ENCODE peak calls at places on chromosomes 3 and 15, in six cellular contexts. M, C, K, N, P and R are unnamed samples. For H3K36me3, the result is how much of the 10 kb centered on the place peaks cover.

GRCh38 chr3:41792806-41793205 is 169.1 kb downstream of the ULK4 start:
- DNase-seq in M (no peak), P (no peak), K (no peak), C (no peak), N (no peak), R (no peak)

GRCh38 chr3:132261501-132261900 is 55.7 kb upstream of the ACP3 start:
- DNase-seq in P (no peak), K (no peak), C (no peak), N (no peak), M (no peak), R (no peak)

GRCh38 chr3:188860147-188860546 is 311.6 kb upstream of the TPRG1 start:
- DNase-seq in N (no peak), M (no peak), K (no peak), C (no peak), P (peak), R (no peak)

GRCh38 chr3:45181496-45181895 is 35.3 kb upstream of the CDCP1 start:
- DNase-seq in P (no peak), K (no peak), C (no peak), N (no peak), M (no peak), R (no peak)

GRCh38 chr15:64865126-64865997 is 23.6 kb downstream of the PLEKHO2 start:
- DNase-seq in M (no peak), P (no peak), N (no peak), K (no peak), C (no peak), R (no peak)

GRCh38 chr3:45772341-45773035 is 23.8 kb downstream of the SLC6A20 start:
- DNase-seq in N (peak), K (no peak), M (no peak), P (no peak), C (no peak), R (no peak)

GRCh38 chr3:72829701-72830100 is 18.5 kb downstream of the SHQ1 start:
- DNase-seq in M (no peak), K (no peak), P (no peak), N (no peak), C (no peak), R (no peak)

GRCh38 chr3:99419111-99419510 is 219.3 kb upstream of the COL8A1 start:
- DNase-seq in C (no peak), M (no peak), N (no peak), K (no peak), P (no peak), R (no peak)

GRCh38 chr15:41407341-41407740 is 5.0 kb upstream of the NDUFAF1 start:
- DNase-seq in P (no peak), N (no peak), C (no peak), K (no peak), M (no peak), R (no peak)

GRCh38 chr3:187807086-187807862 is 62.0 kb upstream of the BCL6 start:
- DNase-seq in K (no peak), M (no peak), C (no peak), N (no peak), P (peak), R (no peak)

GRCh38 chr3:76369170-76369569 is 583.8 kb upstream of the ZNF717 start:
- DNase-seq in M (no peak), P (peak), K (no peak), C (no peak), N (no peak), R (no peak)

GRCh38 chr15:94963953-94964352 is 732.6 kb downstream of the MCTP2 start:
- DNase-seq in P (no peak), M (no peak), N (no peak), C (no peak), K (no peak), R (no peak)

GRCh38 chr3:144362126-144362525 is 390.5 kb downstream of the DIPK2A start:
- DNase-seq in M (no peak), K (no peak), P (peak), C (no peak), N (no peak), R (no peak)

GRCh38 chr15:77160562-77161481 is 89.9 kb upstream of the TSPAN3 start:
- DNase-seq in C (no peak), N (peak), M (no peak), P (peak), K (peak), R (no peak)

GRCh38 chr15:65245096-65245849 is 34.0 kb upstream of the CILP start:
- DNase-seq in C (no peak), K (peak), P (no peak), N (no peak), M (peak), R (peak)

GRCh38 chr3:108527827-108528226 is 17.4 kb upstream of the MYH15 start:
- DNase-seq in C (no peak), P (no peak), N (no peak), K (no peak), M (no peak), R (no peak)

GRCh38 chr3:114356084-114357009 is 62.5 kb downstream of the TIGIT start:
- DNase-seq in P (no peak), K (no peak), N (no peak), M (no peak), C (no peak), R (no peak)

GRCh38 chr3:36992806-36993325 is at the start of gene EPM2AIP1:
- DNase-seq in N (peak), P (no peak), M (peak), C (no peak), K (peak), R (no peak)

GRCh38 chr3:113264249-113264648 is 52.9 kb downstream of the BOC start:
- DNase-seq in K (peak), N (no peak), P (no peak), C (no peak), M (peak), R (peak)

GRCh38 chr3:23263796-23264195 is 60.7 kb downstream of the UBE2E2 start:
- DNase-seq in C (no peak), M (no peak), K (no peak), P (peak), N (no peak), R (no peak)

GRCh38 chr3:58664611-58665010 is 2.0 kb downstream of the FAM3D start:
- DNase-seq in C (no peak), M (no peak), P (no peak), K (no peak), N (no peak), R (no peak)

GRCh38 chr15:86650084-86650483 is 570.4 kb downstream of the AGBL1 start:
- DNase-seq in M (no peak), P (peak), K (peak), N (no peak), C (no peak), R (no peak)

GRCh38 chr15:99564221-99565030 is 1.4 kb upstream of the MEF2A start:
- DNase-seq in M (peak), C (no peak), N (no peak), K (peak), P (no peak), R (no peak)

GRCh38 chr3:142912440-142913172 is 23.7 kb upstream of the PCOLCE2 start:
- DNase-seq in C (no peak), P (no peak), M (no peak), N (no peak), K (no peak), R (no peak)

GRCh38 chr3:28476194-28476593 is 127.6 kb upstream of the AZI2 start:
- DNase-seq in C (no peak), N (no peak), M (peak), K (no peak), P (peak), R (no peak)

GRCh38 chr3:138862924-138863775 is 28.4 kb upstream of the PIK3CB start:
- DNase-seq in P (peak), N (no peak), M (no peak), C (no peak), K (peak), R (no peak)

GRCh38 chr3:13339833-13340232 is 80.3 kb downstream of the NUP210 start:
- DNase-seq in P (no peak), M (no peak), K (no peak), C (no peak), N (no peak), R (no peak)

GRCh38 chr3:53250453-53250852 is 5.4 kb downstream of the TKT start:
- DNase-seq in N (no peak), C (no peak), P (no peak), K (no peak), M (no peak), R (no peak)

GRCh38 chr15:93072011-93072410 is 17.0 kb downstream of the RGMA start:
- DNase-seq in C (no peak), M (no peak), N (no peak), K (no peak), P (no peak), R (no peak)

GRCh38 chr3:71930056-71930991 is 145.4 kb upstream of the PROK2 start:
- DNase-seq in K (no peak), P (peak), N (no peak), C (no peak), M (peak), R (peak)

GRCh38 chr3:10957976-10958749 is 34.4 kb upstream of the SLC6A1 start:
- DNase-seq in P (peak), K (peak), C (no peak), M (peak), N (no peak), R (no peak)

GRCh38 chr3:109187390-109187789 is 50.9 kb downstream of the C3orf85 start:
- DNase-seq in C (no peak), N (no peak), K (no peak), P (no peak), M (no peak), R (no peak)

GRCh38 chr15:41485226-41485625 is 8.4 kb upstream of the ITPKA start:
- DNase-seq in M (no peak), C (no peak), N (no peak), K (no peak), P (no peak), R (no peak)

GRCh38 chr15:45185903-45186770 is 1.6 kb downstream of the SHF start:
- DNase-seq in K (no peak), M (no peak), N (no peak), C (no peak), P (no peak), R (no peak)

GRCh38 chr3:78632925-78633324 is 1134.9 kb downstream of the ROBO1 start:
- DNase-seq in P (no peak), N (no peak), K (no peak), M (no peak), C (no peak), R (no peak)

GRCh38 chr3:177618873-177619771 is 421.8 kb upstream of the TBL1XR1 start:
- DNase-seq in C (no peak), K (no peak), P (peak), N (no peak), M (no peak), R (no peak)

GRCh38 chr3:195098741-195099525 is 172.0 kb downstream of the XXYLT1 start:
- DNase-seq in P (no peak), C (no peak), K (no peak), N (no peak), M (no peak), R (no peak)

GRCh38 chr15:100241572-100242479 is 99.9 kb downstream of the ADAMTS17 start:
- DNase-seq in C (peak), N (no peak), P (peak), M (no peak), K (peak), R (no peak)

GRCh38 chr3:194906229-194906629 is 220.5 kb downstream of the FAM43A start:
- DNase-seq in K (no peak), C (no peak), M (no peak), N (no peak), P (peak), R (no peak)

GRCh38 chr3:172296248-172296974 is 151.8 kb downstream of the GHSR start:
- DNase-seq in C (no peak), K (no peak), N (no peak), P (no peak), M (no peak), R (no peak)
- H3K27ac ChIP-seq in C (no peak), K (no peak), N (no peak), P (no peak), M (peak), R (no peak)

GRCh38 chr15:89499156-89499555 is 2.8 kb upstream of the RHCG start:
- DNase-seq in P (no peak), K (no peak), M (no peak), N (no peak), C (no peak), R (no peak)
- H3K36me3 ChIP-seq in P (under half), K (under half), M (under half), N (under half), C (under half), R (under half)

GRCh38 chr15:79844221-79844620 is 52.6 kb downstream of the MTHFS start:
- DNase-seq in N (no peak), K (no peak), C (no peak), M (no peak), P (no peak), R (no peak)

GRCh38 chr15:79853492-79854328 is 43.1 kb downstream of the MTHFS start:
- DNase-seq in N (peak), P (peak), C (peak), K (peak), M (peak), R (peak)

GRCh38 chr15:79846539-79846938 is 50.3 kb downstream of the MTHFS start:
- DNase-seq in C (no peak), P (no peak), M (no peak), K (no peak), N (no peak), R (no peak)

DNA sequence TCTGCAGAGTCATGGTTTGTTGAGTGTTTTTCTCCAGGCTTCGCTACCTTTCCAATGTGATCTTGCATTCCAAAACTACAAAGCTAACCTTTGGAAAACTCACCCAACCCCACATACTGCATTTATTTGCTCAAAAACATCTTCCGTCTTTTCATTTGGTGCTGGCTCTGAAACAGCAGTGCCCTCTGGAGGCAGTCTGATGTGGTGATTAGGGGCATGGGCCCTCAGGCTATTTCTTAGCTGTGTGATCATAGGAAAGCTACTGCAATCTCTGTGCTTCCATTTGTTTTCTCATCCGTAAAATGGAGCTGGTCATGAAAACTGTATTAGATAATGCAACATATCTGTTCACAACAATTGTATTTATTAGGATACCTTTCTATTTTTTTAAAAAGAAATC is 47.0 kb downstream of the MTHFS start:
- DNase-seq in C (no peak), P (peak), K (peak), M (peak), N (no peak), R (peak)
- H3K27ac ChIP-seq in C (no peak), P (no peak), K (no peak), M (no peak), N (no peak), R (no peak)

GRCh38 chr3:9749333-9749662 is 454 bp upstream of the OGG1 start:
- DNase-seq in K (no peak), P (no peak), C (no peak), M (no peak), N (no peak), R (peak)
- H3K36me3 ChIP-seq in K (under half), P (under half), C (under half), M (under half), N (under half), R (half or more)

DNA sequence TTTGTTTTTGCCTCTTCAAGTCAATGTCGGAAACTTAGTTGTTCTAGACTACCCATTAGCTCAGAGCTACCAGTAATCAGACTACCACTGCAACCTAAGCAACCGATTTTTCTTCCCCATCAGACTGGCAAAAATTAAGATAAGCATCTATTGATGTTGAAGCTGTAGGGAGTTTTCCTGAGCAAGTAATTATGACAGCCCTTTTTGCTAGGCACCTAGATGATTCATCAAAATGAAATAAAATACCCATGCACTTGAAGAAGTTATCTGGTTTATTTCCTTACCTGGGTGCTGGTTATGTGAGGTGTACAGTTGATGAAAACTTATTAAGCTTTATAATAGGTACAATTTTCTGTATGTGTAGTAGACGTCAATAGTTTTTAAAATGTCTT is 554 bp upstream of the COMMD4 start:
- DNase-seq in M (no peak), N (no peak), C (no peak), K (no peak), P (peak), R (no peak)
- H3K27ac ChIP-seq in M (no peak), N (peak), C (peak), K (peak), P (peak), R (peak)

GRCh38 chr3:156761007-156761406 is 65.1 kb upstream of the LEKR1 start:
- DNase-seq in C (no peak), P (no peak), N (no peak), M (no peak), K (no peak), R (no peak)

GRCh38 chr3:156763386-156763785 is 62.8 kb upstream of the LEKR1 start:
- DNase-seq in K (no peak), C (no peak), M (no peak), N (no peak), P (no peak), R (no peak)

GRCh38 chr3:156762631-156763185 is 63.4 kb upstream of the LEKR1 start:
- DNase-seq in N (no peak), C (no peak), K (no peak), P (no peak), M (no peak), R (no peak)

GRCh38 chr3:156761713-156762575 is 64.2 kb upstream of the LEKR1 start:
- DNase-seq in M (no peak), P (peak), C (no peak), N (no peak), K (no peak), R (no peak)

DNA sequence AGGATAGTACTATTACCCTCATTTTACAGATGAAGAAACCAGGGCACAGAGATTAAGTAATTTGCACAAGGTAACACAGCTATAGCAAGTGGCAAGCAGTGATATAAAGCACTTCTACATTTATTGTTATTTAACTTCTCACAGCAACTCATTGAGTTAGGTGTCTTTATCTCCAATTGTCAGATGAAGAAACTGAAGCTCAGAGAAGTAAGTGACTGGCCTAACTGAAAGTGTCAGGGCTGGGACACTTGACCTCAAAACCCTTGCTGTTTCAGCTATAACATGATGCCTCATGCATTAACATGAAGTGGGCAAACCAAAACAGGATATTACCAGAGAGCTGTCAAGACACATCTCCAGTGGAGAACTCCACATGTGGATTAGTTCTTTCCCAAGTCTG is 65.8 kb upstream of the LEKR1 start:
- DNase-seq in C (no peak), M (peak), N (no peak), P (no peak), K (no peak), R (no peak)
- H3K36me3 ChIP-seq in C (under half), M (under half), N (under half), P (under half), K (under half), R (under half)

DNA sequence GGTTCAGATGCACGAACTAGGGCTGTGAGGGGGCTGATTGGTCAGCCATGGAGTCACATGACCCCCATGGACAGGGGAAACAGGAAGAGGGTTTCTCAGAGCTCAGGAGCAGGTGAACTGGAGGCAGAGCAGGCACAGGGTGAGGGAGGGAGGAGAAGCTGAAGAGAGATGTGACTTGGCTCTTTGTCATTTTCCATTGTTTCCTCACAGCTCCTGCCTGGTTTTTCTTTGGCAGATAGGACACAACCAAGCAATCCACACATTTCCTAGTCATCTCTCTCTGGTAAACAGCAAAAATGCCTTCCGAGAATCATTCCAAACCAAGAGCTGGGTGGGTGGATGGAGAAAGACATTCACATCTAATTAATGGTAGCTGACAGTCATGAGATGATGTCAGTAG is 43.4 kb upstream of the LMCD1 start:
- DNase-seq in P (no peak), K (no peak), C (no peak), M (no peak), N (no peak), R (no peak)
- H3K27ac ChIP-seq in P (no peak), K (no peak), C (peak), M (no peak), N (no peak), R (no peak)